ENCODE peak calls at places on chromosomes 12 and 14, in four cellular contexts. G is neuronal stem cell, R is mesenchymal stem cell, S is H1. K is an unnamed sample.

GRCh38 chr14:37903561-37904191 is 304.0 kb upstream of the SSTR1 start:
- DNase-seq in G (peak), R (peak), S (no peak), K (no peak)

GRCh38 chr12:31362115-31362758 is 36.3 kb upstream of the SINHCAF start:
- DNase-seq in G (peak), R (no peak), S (no peak), K (peak)

GRCh38 chr12:66688836-66689439 is 10.1 kb upstream of the GRIP1 start:
- DNase-seq in G (peak), R (peak), S (peak), K (peak)

GRCh38 chr12:79331870-79332269 is 358.9 kb downstream of the PAWR start:
- DNase-seq in G (no peak), R (no peak), S (no peak), K (peak)

GRCh38 chr12:51751657-51752056 is 96.9 kb downstream of the FIGNL2 start:
- DNase-seq in G (no peak), R (no peak), S (no peak), K (no peak)

GRCh38 chr12:92602476-92602875 is 100.3 kb upstream of the PLEKHG7 start:
- DNase-seq in G (no peak), R (peak), S (no peak), K (peak)

GRCh38 chr12:47896633-47897032 is 8.2 kb downstream of the VDR start:
- DNase-seq in G (no peak), R (no peak), S (no peak), K (peak)

GRCh38 chr14:43308411-43308810 is 1198.7 kb downstream of the FSCB start:
- DNase-seq in G (no peak), R (no peak), S (no peak), K (no peak)

GRCh38 chr14:51095854-51096823 is 1.2 kb upstream of the TRIM9 start:
- DNase-seq in G (peak), R (peak), S (no peak), K (peak)

GRCh38 chr14:60346706-60347105 is 97.7 kb downstream of the PPM1A start:
- DNase-seq in G (no peak), R (no peak), S (no peak), K (no peak)

GRCh38 chr12:103771466-103771865 is 69.6 kb downstream of the NT5DC3 start:
- DNase-seq in G (no peak), R (peak), S (peak), K (peak)

DNA sequence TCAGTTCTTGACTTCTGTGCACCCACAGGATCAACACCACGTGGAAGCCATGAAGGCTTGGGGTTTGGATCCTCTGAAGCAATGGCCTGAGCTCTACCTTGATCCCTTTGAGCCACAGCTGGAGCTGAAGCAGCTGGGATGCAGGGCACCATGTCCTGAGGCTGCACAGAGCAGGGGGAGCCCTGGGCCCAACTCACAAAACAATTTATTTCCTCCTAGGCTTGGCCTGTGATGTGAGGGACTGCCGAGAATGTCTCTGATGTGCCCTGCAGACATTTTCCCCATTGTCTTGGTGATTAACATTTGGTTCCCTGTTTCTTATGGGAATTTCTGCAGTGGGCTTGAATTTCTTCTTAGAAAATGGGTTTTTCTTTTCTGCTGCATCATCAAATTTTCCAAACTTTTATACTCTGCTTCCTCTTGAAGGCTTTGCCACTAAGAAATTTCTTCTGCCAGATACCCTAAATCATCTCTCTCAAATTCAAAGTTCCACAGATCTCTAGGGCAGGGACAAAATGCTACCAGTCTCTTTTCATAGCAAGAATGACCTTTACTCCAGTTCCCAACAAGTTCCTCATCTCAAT is 288.2 kb downstream of the CCDC59 start:
- DNase-seq in G (no peak), R (no peak), S (peak), K (no peak)
- H2BK12ac ChIP-seq in G (no peak), R (no peak), S (no peak), K (no peak)

GRCh38 chr14:24954697-24955037 is 95.3 kb downstream of the STXBP6 start:
- DNase-seq in G (no peak), R (no peak), S (no peak), K (no peak)
- H3K4me3 ChIP-seq in G (no peak), R (no peak), S (no peak), K (no peak)

GRCh38 chr12:95304673-95305198 is 87.1 kb downstream of the VEZT start:
- DNase-seq in G (no peak), R (peak), S (no peak), K (peak)

GRCh38 chr12:95300286-95300685 is 82.7 kb downstream of the VEZT start:
- DNase-seq in G (no peak), R (no peak), S (no peak), K (no peak)

DNA sequence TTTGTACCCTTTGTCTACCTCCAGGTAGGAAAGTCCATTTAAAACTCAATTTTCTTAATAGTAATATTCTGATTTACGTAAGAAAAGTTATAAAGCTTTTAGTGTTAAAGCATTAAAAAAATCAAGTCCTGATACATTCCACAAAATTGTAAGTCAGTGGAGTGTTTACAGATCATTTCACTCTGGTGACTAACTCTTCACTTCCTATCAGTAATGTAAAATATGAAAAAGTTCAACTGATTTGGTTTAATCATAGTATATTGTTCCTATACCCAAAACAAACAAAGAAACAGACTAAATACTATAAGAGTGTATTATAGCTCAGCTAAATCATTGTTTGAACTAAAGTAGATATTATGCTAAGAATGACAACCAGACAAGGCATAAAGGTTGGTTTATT is 85.9 kb downstream of the VEZT start:
- DNase-seq in G (no peak), R (no peak), S (no peak), K (no peak)
- H2BK5ac ChIP-seq in G (no peak), R (no peak), S (no peak), K (no peak)

GRCh38 chr12:11798856-11799530 is 149.5 kb downstream of the ETV6 start:
- DNase-seq in G (no peak), R (peak), S (no peak), K (peak)

GRCh38 chr12:11797993-11798720 is 148.7 kb downstream of the ETV6 start:
- DNase-seq in G (no peak), R (no peak), S (no peak), K (no peak)

GRCh38 chr12:11795910-11796459 is 146.5 kb downstream of the ETV6 start:
- DNase-seq in G (peak), R (no peak), S (no peak), K (peak)

GRCh38 chr12:11795192-11795909 is 145.9 kb downstream of the ETV6 start:
- DNase-seq in G (no peak), R (no peak), S (no peak), K (no peak)

GRCh38 chr12:11797317-11797913 is 147.9 kb downstream of the ETV6 start:
- DNase-seq in G (no peak), R (peak), S (no peak), K (peak)
- H2BK12ac ChIP-seq in G (no peak), R (peak), S (no peak), K (peak)

GRCh38 chr12:39586811-39587210 is 32.8 kb downstream of the ABCD2 start:
- DNase-seq in G (no peak), R (no peak), S (no peak), K (no peak)

GRCh38 chr12:39587247-39587646 is 32.4 kb downstream of the ABCD2 start:
- DNase-seq in G (no peak), R (peak), S (no peak), K (no peak)

DNA sequence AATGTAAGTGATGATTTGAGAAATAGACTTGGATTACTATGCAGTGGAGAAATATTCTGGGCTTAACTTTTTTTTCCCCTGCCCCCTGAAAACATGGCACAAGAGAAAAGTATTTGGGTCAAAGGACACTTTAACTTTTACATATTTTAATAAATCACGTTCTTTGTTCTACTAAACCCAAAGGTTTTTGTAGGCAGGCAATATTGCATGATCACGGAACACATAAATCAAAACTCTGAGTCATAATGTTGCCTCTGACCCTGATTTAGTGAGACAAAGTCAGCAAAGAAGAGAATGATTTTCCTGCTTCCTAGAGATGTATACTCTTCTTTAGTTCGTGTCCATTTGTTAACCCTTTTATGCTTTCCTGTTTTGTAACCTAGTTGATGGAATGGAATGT is 38.0 kb downstream of the ABCD2 start:
- DNase-seq in G (no peak), R (peak), S (no peak), K (no peak)
- H3K4me3 ChIP-seq in G (no peak), R (no peak), S (no peak), K (no peak)

GRCh38 chr14:70706177-70706576 is 64.5 kb downstream of the TTC9 start:
- DNase-seq in G (no peak), R (no peak), S (no peak), K (no peak)

GRCh38 chr14:70709726-70710382 is 68.1 kb downstream of the TTC9 start:
- DNase-seq in G (no peak), R (no peak), S (no peak), K (peak)

GRCh38 chr14:70704960-70705359 is 63.2 kb downstream of the TTC9 start:
- DNase-seq in G (no peak), R (no peak), S (no peak), K (no peak)

GRCh38 chr14:70707138-70708038 is 65.7 kb downstream of the TTC9 start:
- DNase-seq in G (no peak), R (peak), S (no peak), K (no peak)

DNA sequence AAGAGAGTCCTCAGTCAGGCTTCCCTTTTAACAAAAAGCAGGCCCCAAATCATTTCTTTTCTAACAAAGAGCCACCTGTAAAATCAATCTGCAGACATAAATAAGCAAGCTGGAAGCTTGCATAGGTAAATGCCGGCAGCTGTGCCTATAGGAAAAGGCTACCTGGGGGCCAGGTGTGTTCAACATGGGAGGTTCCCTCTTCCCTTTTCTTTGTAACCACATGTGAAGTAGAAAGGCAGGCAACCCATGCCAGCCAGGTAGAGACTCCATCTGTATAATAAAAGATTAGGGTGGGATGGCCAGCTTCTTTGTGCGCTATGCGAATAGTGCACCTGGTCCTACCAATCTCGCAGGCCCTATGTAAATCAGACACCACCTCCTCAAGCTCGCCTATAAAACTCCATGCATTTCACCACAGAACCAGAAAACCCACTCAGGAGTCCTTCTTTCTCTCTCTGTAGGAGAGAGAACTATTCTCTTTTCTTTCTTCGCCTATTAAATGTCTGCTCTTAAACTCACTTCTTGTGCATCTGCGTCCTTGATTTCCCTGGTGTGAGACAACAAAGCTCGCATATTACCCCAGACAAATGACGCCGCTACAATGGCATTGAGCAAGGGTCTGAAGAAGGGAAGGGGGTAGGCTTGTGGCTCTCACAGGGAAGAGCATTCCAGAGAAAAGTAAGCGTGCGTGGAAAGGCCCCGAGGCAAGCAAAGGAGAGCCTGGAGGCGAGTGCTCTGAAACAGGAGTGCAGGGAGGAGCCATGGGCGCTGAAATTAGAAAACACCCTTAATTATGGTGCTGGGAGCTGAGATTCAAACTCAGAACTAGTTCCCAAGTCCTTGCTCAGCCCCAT is 67.2 kb downstream of the TTC9 start:
- DNase-seq in G (no peak), R (no peak), S (peak), K (peak)
- H2BK5ac ChIP-seq in G (no peak), R (no peak), S (peak), K (no peak)